ENCODE peak calls at places on chromosome 21, in nine cellular contexts. P is astrocyte of the spinal cord; S is CD8-positive, alpha-beta T cell; Q is T-helper 9 cell; Z is cardiac muscle cell; M is GM10248; L is A172; O is fibroblast of lung; B is activated T-helper 1 cell treated with anti-CD3 and anti-CD28 coated beads, Interleukin-12 subunit alpha, Interleukin-12 subunit beta, Interleukin-2, Interleukin-4 antibody, amounts not matched to agents 30 ng/mL and 10 ng/mL and 1 ng/mL, durations not matched to agents 14 hours and 24 hours and 36 hours. Y is an unnamed sample.

GRCh38 chr21:44253832-44254700 is 7.6 kb downstream of the DNMT3L start:
- DNase-seq in M (no peak), P (no peak), Q (no peak), S (no peak), B (no peak), O (no peak), L (peak; percentile 39), Z (no peak), Y (no peak)

GRCh38 chr21:42924433-42924751 is 1.0 kb downstream of the ERVH48-1 start:
- DNase-seq in Q (no peak), B (no peak), M (no peak), P (no peak), Z (no peak), O (no peak), L (no peak), S (no peak), Y (no peak)

GRCh38 chr21:18070392-18070791 is 174.2 kb upstream of the CHODL start:
- DNase-seq in Q (no peak), P (no peak), B (no peak), S (no peak), Z (no peak), M (no peak), O (no peak), L (no peak), Y (no peak)

GRCh38 chr21:42107881-42108553 is 36.9 kb downstream of the UMODL1 start:
- DNase-seq in O (peak; percentile 48), L (peak; percentile 52), M (peak; percentile 91), Q (peak; percentile 45), B (peak; percentile 50), P (peak; percentile 57), Z (peak; percentile 48), S (peak; percentile 87), Y (peak; percentile 65)

GRCh38 chr21:21007606-21008005 is 9.4 kb downstream of the NCAM2 start:
- DNase-seq in S (no peak), M (no peak), Z (peak; percentile 37), O (no peak), L (no peak), B (no peak), P (peak; percentile 19), Q (no peak), Y (peak; percentile 34)

GRCh38 chr21:42161401-42161956 is 57.5 kb upstream of the ABCG1 start:
- DNase-seq in O (no peak), Z (no peak), M (no peak), B (no peak), L (no peak), S (no peak), P (no peak), Q (no peak), Y (no peak)

GRCh38 chr21:41358193-41359166 is 3.3 kb upstream of the MX2 start:
- DNase-seq in Z (no peak), Q (no peak), L (no peak), P (no peak), O (no peak), B (no peak), M (no peak), S (peak; percentile 47), Y (no peak)

GRCh38 chr21:37811711-37812110 is 104.5 kb downstream of the KCNJ6 start:
- DNase-seq in Q (no peak), S (no peak), B (no peak), Z (peak; percentile 3), L (no peak), O (no peak), M (no peak), P (no peak), Y (peak; percentile 38)

GRCh38 chr21:45386728-45387371 is 18.1 kb upstream of the COL18A1 start:
- DNase-seq in Q (no peak), M (no peak), L (peak; percentile 90), S (no peak), B (no peak), P (peak; percentile 94), Z (peak; percentile 89), O (peak; percentile 97), Y (peak; percentile 97)

Y was measured in IMR-90.